ENCODE peak calls at places on chromosomes 2 and 18, in four cellular contexts. B is stomach, K is endothelial cell of umbilical vein, D is K562. C is an unnamed sample.

GRCh38 chr2:240589381-240589780 is 2.8 kb downstream of the CAPN10 start:
- DNase-seq in D (no peak), B (peak), K (no peak), C (no peak)

GRCh38 chr2:53422979-53423378 is 344.6 kb upstream of the CHAC2 start:
- DNase-seq in K (peak), D (peak), B (peak), C (no peak)

GRCh38 chr18:41674466-41674865 is 280.6 kb upstream of the PIK3C3 start:
- DNase-seq in K (no peak), D (no peak), B (no peak), C (no peak)

GRCh38 chr2:40433739-40434138 is 18.2 kb downstream of the SLC8A1 start:
- DNase-seq in K (no peak), B (no peak), D (no peak), C (no peak)

GRCh38 chr2:166090346-166090745 is 37.5 kb downstream of the SCN1A start:
- DNase-seq in B (no peak), D (no peak), K (no peak), C (no peak)

GRCh38 chr2:71478806-71479205 is 25.4 kb downstream of the DYSF start:
- DNase-seq in K (no peak), B (no peak), D (no peak), C (no peak)

GRCh38 chr2:203453858-203454451 is 81.1 kb downstream of the RAPH1 start:
- DNase-seq in K (peak), D (peak), B (no peak), C (no peak)

GRCh38 chr2:233979748-233980147 is 62.6 kb downstream of the TRPM8 start:
- DNase-seq in B (no peak), D (no peak), K (no peak), C (no peak)

GRCh38 chr2:214740867-214741266 is 68.6 kb downstream of the BARD1 start:
- DNase-seq in B (no peak), D (no peak), K (no peak), C (no peak)

GRCh38 chr2:199914372-199914958 is 3.4 kb downstream of the C2orf69 start:
- DNase-seq in B (no peak), D (no peak), K (peak), C (no peak)

GRCh38 chr2:224747765-224748164 is 31.6 kb upstream of the CCDC195 start:
- DNase-seq in K (no peak), D (no peak), B (no peak), C (no peak)

GRCh38 chr2:6008186-6008585 is 316.0 kb downstream of the SOX11 start:
- DNase-seq in D (no peak), K (no peak), B (no peak), C (no peak)

DNA sequence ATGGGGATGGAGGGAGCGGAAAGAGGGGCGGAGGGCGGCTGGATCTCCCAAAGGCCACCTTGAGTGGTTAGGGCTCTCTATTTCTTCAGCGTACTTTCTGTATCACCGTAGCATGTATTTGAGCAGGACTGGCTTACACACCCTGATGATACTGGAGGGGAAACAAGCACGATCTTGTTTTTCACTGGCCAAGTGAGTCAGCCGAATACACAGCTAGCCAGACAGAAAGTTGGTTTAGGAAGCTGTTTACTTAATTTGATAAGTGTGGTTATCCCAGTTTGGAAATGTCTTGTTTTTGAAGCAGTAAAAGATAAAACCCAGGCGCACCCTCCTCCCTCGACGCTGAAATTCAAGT is 547 bp downstream of the RIOK3 start:
- DNase-seq in K (peak), B (no peak), D (peak), C (no peak)
- TF ChIP-seq POLR2A in K (no peak), B (no peak), D (no peak), C (no peak)

DNA sequence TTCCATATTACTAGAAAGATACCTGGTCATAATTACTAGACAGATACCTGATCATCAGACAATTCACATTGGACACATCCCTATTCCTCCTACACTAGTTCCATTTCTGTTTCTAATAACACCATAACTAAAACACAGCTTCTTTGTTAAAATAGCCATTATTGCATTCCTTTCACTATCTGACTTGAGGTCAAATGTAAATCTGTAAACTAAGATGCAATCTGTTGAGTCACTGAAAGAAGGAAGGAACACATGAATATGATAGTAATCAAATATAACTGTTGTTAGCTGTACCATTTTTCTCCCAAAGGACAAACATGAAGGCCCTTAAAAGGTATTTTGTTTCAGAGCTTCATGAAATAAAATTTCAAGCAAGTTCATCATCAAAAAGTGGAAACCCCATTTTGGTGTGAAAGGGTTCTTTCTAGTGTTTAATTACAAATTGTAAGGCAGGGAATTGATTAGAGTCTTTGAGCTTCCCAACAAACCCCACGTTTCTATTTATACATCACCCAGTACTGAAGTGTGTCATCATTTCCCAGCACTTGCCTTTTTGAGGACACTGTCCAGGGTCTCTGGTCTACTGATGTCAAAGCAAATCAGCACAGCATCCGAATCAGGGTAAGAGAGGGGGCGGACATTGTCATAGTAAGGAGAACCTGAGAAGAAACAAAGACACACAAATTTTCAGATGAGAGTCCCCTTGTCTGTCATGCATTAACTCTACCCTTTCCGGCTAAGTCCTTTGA is 13.0 kb downstream of the RND3 start:
- DNase-seq in B (no peak), D (no peak), K (peak), C (no peak)
- TF ChIP-seq POLR2AphosphoS5 in B (no peak), D (no peak), K (no peak), C (no peak)

GRCh38 chr2:237024255-237024654 is 61.4 kb upstream of the COPS8 start:
- DNase-seq in D (no peak), B (no peak), K (no peak), C (no peak)

GRCh38 chr2:237022533-237022932 is 63.2 kb upstream of the COPS8 start:
- DNase-seq in D (no peak), B (no peak), K (no peak), C (no peak)

GRCh38 chr2:237025090-237025865 is 60.4 kb upstream of the COPS8 start:
- DNase-seq in K (peak), D (no peak), B (peak), C (no peak)

GRCh38 chr2:237020086-237020485 is 65.6 kb upstream of the COPS8 start:
- DNase-seq in B (no peak), D (no peak), K (no peak), C (no peak)
- TF ChIP-seq POLR2A in B (no peak), D (no peak), K (no peak), C (no peak)

DNA sequence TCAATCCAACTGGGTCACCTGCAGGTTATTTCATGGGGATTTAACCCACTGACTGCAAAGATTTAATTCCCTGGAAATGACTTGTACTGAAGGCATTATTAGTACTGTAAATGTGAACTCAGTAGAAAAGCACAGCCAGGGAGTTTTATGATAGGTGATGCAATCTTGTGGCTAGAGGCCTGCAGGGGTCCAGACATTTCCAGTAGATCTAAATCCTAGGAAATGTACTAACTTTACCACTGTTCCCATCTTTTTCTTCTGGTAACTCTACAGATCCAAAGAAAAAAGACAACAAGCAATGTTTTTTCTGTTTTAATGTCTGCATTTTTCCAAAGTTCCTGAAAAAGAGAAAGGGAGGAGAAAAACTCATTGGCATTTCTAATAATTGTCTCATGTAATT is 500.1 kb downstream of the ARHGAP15 start:
- DNase-seq in K (no peak), D (no peak), B (no peak), C (no peak)
- TF ChIP-seq POLR2AphosphoS5 in K (no peak), D (no peak), B (no peak), C (no peak)

GRCh38 chr2:152132321-152132720 is 33.5 kb upstream of the CACNB4 start:
- DNase-seq in B (no peak), D (no peak), K (no peak), C (no peak)
- TF ChIP-seq POLR2A in B (no peak), D (no peak), K (no peak), C (no peak)

DNA sequence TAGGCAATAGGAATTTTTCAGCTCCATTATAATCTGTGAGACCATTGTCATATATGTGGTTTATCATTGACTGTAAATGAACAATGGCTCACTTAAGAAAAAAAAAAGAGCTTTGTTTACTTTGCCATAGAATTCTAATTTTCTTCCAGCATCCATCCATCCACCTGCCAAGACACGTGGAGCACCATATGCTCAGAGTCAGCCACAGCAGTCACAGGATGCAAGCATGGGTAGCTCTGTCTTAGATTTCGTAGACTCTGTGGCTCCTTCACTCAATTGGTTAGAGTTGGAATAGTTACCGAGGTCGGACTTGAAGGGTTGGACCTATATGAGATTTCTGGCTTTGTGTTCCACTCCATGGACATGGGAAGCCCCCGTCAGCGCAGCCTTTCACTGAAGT is 75.6 kb downstream of the COA5 start:
- DNase-seq in K (no peak), D (no peak), B (no peak), C (no peak)
- TF ChIP-seq POLR2AphosphoS5 in K (no peak), D (no peak), B (no peak), C (no peak)